ENCODE peak calls at places on chromosomes 4 and X, in ten cellular contexts. E is HCT116, Z is adipocyte, X is lung, V is neural progenitor cell, L is WERI-Rb-1, U is thoracic aorta, K is suprapubic skin, D is fibroblast of lung, T is body of pancreas. Q is an unnamed sample.

GRCh38 chr4:165378763-165379631 is at the start of gene CPE:
- DNase-seq in E (peak; percentile 57), Z (peak; percentile 94), X (peak; percentile 72), V (peak; percentile 90), L (peak; percentile 93), U (peak; percentile 29), K (peak; percentile 87), D (peak; percentile 78), T (peak; percentile 89), Q (peak; percentile 65)

GRCh38 chr4:33054161-33054560 is 2334.0 kb downstream of the PCDH7 start:
- DNase-seq in E (no peak), Z (peak; percentile 46), X (no peak), V (no peak), L (no peak), U (no peak), K (no peak), D (no peak), T (no peak), Q (no peak)

GRCh38 chr4:90030953-90031352 is 96.2 kb upstream of the CCSER1 start:
- DNase-seq in E (peak; percentile 23), Z (no peak), X (no peak), V (peak; percentile 40), L (peak; percentile 36), U (no peak), K (no peak), D (no peak), T (no peak), Q (peak; percentile 31)

GRCh38 chrX:111812889-111813563 is 63.0 kb upstream of the TRPC5OS start:
- DNase-seq in E (no peak), Z (no peak), X (no peak), V (no peak), L (no peak), U (no peak), K (no peak), D (no peak), T (no peak), Q (no peak)

GRCh38 chr4:108425988-108426387 is 194.4 kb upstream of the RPL34 start:
- DNase-seq in E (no peak), Z (peak; percentile 66), X (no peak), V (no peak), L (no peak), U (no peak), K (no peak), D (peak; percentile 94), T (no peak), Q (peak; percentile 93)

GRCh38 chr4:153290134-153290533 is 54.4 kb upstream of the MND1 start:
- DNase-seq in E (no peak), Z (no peak), X (no peak), V (no peak), L (no peak), U (no peak), K (no peak), D (no peak), T (no peak), Q (no peak)

GRCh38 chr4:2276581-2277325 is 14.8 kb upstream of the MXD4 start:
- DNase-seq in E (no peak), Z (no peak), X (no peak), V (no peak), L (no peak), U (no peak), K (no peak), D (no peak), T (no peak), Q (no peak)

GRCh38 chrX:119067023-119067739 is 5.6 kb upstream of the CT47C1 start:
- DNase-seq in E (peak; percentile 26), Z (peak; percentile 74), X (peak; percentile 46), V (peak; percentile 56), L (peak; percentile 31), U (peak; percentile 11), K (no peak), D (peak; percentile 34), T (peak; percentile 64), Q (peak; percentile 75)

GRCh38 chr4:7301126-7301785 is 108.9 kb downstream of the SORCS2 start:
- DNase-seq in E (no peak), Z (no peak), X (no peak), V (no peak), L (no peak), U (no peak), K (no peak), D (no peak), T (no peak), Q (no peak)

GRCh38 chr4:7299051-7299907 is 106.9 kb downstream of the SORCS2 start:
- DNase-seq in E (no peak), Z (no peak), X (no peak), V (peak; percentile 92), L (peak; percentile 92), U (no peak), K (no peak), D (no peak), T (no peak), Q (no peak)

GRCh38 chr4:7301846-7302630 is 109.7 kb downstream of the SORCS2 start:
- DNase-seq in E (no peak), Z (no peak), X (no peak), V (no peak), L (no peak), U (no peak), K (no peak), D (no peak), T (no peak), Q (no peak)

GRCh38 chr4:7299908-7300710 is 107.8 kb downstream of the SORCS2 start:
- DNase-seq in E (no peak), Z (no peak), X (no peak), V (no peak), L (no peak), U (no peak), K (no peak), D (no peak), T (no peak), Q (no peak)

DNA sequence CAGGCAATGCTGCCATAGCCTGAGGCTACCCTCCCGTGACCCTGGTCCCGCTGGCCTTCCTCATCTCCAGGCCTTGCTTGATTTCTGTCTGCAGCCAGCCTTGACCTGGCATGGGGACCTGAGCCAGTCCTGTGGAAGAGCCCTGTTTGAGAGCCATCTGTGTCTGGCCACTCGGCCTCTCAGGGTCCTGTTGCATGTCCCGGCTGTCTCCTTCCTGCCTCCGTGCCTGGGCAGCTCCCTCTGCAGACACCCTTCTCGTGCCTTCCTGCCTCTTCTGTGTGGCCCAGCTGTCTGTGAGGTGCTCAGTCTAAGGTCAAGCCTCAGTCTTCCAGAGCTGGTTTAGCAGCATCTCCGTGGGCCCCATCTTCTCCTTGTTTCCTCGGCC is 108.4 kb downstream of the SORCS2 start:
- DNase-seq in E (no peak), Z (no peak), X (no peak), V (no peak), L (no peak), U (no peak), K (no peak), D (no peak), T (no peak), Q (no peak)
- H3K27me3 ChIP-seq in E (peaks cover 15% of the 10 kb centered on the region), Z (peaks cover 40% of the 10 kb centered on the region), X (no peaks in the 10 kb centered on the region), V (no peaks in the 10 kb centered on the region), L (no peaks in the 10 kb centered on the region), U (peaks cover 1% of the 10 kb centered on the region), K (peaks cover 22% of the 10 kb centered on the region), D (no peaks in the 10 kb centered on the region), T (no peaks in the 10 kb centered on the region), Q (peaks cover 12% of the 10 kb centered on the region)

DNA sequence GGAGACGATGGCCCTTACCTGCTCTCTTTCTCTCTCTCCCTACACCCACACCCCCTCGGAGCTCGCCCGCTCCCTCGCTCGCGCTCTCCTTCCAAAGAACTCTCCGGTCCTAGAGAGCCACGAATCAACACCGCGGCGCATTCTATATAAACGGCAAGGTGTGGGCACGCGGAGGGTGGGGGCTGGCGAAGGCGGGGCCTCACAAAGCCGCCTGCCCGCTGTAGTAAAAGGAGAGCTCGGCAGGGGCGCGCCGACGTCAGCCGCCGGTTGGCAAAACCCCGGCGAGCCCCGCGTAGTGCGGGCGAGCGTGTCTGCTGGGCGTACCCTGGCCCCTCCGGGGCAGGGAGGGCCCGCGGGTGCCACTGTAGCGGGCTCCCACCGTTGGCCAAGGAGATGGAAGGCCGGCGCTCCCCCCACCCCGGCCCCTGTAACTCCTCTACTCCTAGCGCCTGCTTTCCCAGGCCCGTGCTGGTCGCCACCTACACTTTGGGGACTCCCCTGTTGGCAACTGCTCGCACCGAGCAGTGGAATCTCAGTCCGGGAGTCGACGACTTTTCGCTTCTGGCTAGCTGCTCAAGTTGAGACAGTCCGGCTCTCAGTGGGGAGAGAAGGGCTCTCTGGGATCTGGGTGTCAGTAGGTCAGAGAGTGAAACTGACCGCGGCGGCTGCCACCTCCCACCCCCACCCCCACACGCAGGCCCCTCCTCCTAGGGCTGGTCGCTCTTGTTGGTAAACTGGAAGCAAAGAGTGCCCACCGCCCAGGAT is 325.5 kb upstream of the F9 start:
- DNase-seq in E (no peak), Z (peak; percentile 1), X (no peak), V (peak; percentile 67), L (no peak), U (no peak), K (no peak), D (peak; percentile 59), T (peak; percentile 45), Q (peak; percentile 47)
- H3K4me3 ChIP-seq in E (no peak overlapping the region), Z (peak overlapping the region; percentile 80), X (peak overlapping the region; percentile 19), V (peak overlapping the region; percentile 49), L (no peak overlapping the region), U (peak overlapping the region; percentile 69), K (peak overlapping the region; percentile 57), D (peak overlapping the region; percentile 54), T (no peak overlapping the region), Q (peak overlapping the region; percentile 33)

DNA sequence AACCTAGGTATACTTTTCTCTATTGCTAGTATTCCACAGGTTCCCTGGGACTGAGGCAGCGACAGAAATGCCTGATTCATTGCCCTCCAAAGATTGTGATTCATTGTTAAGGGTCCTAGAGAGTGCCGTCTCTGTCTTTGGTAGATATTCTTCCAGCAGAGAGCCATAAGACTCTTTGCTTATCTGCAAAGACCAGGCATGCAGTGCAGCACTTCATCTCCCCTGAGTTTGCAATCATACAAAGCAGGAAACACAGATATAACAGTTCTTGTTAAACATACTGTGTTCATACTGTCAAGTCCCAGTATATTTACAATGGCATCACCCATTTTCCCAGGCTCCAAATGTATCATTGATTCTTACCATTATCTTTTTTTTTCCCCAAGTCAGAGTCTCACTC is 47.7 kb downstream of the KLF8 start:
- DNase-seq in E (no peak), Z (no peak), X (no peak), V (no peak), L (no peak), U (no peak), K (no peak), D (no peak), T (no peak), Q (no peak)
- H3K27me3 ChIP-seq in E (no peaks in the 10 kb centered on the region), Z (peaks cover 11% of the 10 kb centered on the region), X (no peaks in the 10 kb centered on the region), V (no peaks in the 10 kb centered on the region), L (peaks cover 65% of the 10 kb centered on the region), U (no peaks in the 10 kb centered on the region), K (no peaks in the 10 kb centered on the region), D (no peaks in the 10 kb centered on the region), T (no peaks in the 10 kb centered on the region), Q (no peaks in the 10 kb centered on the region)

GRCh38 chr4:1179976-1180375 is 7.6 kb upstream of the SPON2 start:
- DNase-seq in E (no peak), Z (no peak), X (no peak), V (no peak), L (no peak), U (no peak), K (no peak), D (no peak), T (no peak), Q (no peak)

GRCh38 chr4:1187182-1187581 is 14.8 kb upstream of the SPON2 start:
- DNase-seq in E (no peak), Z (no peak), X (no peak), V (no peak), L (no peak), U (no peak), K (no peak), D (no peak), T (peak; percentile 3), Q (no peak)

GRCh38 chr4:1182313-1182712 is 9.9 kb upstream of the SPON2 start:
- DNase-seq in E (no peak), Z (no peak), X (no peak), V (no peak), L (no peak), U (no peak), K (no peak), D (no peak), T (no peak), Q (no peak)

GRCh38 chr4:1180663-1181062 is 8.3 kb upstream of the SPON2 start:
- DNase-seq in E (no peak), Z (no peak), X (no peak), V (no peak), L (no peak), U (no peak), K (no peak), D (no peak), T (no peak), Q (no peak)

DNA sequence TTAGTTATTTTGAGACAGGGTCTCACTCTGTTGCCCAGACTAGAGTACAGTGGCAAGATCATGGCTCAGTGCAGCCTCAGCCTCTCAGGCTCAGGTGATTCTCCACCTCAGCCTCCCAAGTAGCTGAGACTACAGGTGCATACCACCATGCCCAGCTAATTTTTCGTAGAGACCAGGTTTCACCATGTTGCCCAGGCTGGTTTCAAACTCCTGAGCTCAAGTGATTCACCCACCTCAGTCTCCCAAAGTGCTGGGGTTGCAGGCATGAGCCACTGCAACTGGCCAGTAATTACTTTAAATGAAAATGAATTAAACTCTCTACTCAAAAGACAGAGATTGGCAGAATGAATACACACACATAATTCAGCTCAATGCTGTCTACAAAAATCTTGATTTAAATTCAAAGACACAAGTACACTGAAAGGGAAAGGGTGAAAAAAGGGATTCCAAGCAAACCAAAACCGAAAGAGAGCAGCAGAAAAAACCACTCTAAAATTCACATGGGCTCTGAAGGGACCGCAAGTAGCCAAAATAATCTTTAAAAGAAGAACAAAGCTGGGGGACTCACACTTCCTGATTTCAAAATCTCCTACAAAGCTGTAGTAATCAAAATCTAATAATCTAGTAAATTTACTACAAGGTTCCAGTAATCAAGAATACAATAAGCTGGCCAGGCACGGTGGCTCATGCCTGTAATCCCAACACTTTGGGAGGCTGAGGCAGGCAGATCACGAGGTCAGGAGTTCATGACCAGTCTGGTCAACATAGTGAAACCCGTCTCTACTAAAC is 11.8 kb upstream of the SPON2 start:
- DNase-seq in E (no peak), Z (no peak), X (no peak), V (no peak), L (no peak), U (no peak), K (no peak), D (no peak), T (no peak), Q (no peak)
- H3K4me3 ChIP-seq in E (no peak overlapping the region), Z (peak overlapping the region; percentile 71), X (no peak overlapping the region), V (no peak overlapping the region), L (no peak overlapping the region), U (no peak overlapping the region), K (no peak overlapping the region), D (peak overlapping the region; percentile 32), T (no peak overlapping the region), Q (no peak overlapping the region)